ENCODE peak calls at places on chromosome 3, in eight cellular contexts. One of them, this sample, is unnamed. For H3K9me3, the result is how much of the 10 kb centered on the place peaks cover.

GRCh38 chr3:110623571-110623970 is 448.0 kb upstream of the NECTIN3 start:
- DNase-seq in CD4-positive, CD25-positive, alpha-beta regulatory T cell: no peak
- DNase-seq in esophagus squamous epithelium: no peak
- DNase-seq in neuronal stem cell: no peak
- DNase-seq in endothelial cell of umbilical vein: no peak
- DNase-seq in gastrocnemius medialis: no peak
- DNase-seq in upper lobe of right lung: no peak
- DNase-seq in SJSA1: no peak
- DNase-seq in this sample: peak

GRCh38 chr3:74469713-74470112 is 144.7 kb downstream of the CNTN3 start:
- DNase-seq in CD4-positive, CD25-positive, alpha-beta regulatory T cell: no peak
- DNase-seq in esophagus squamous epithelium: no peak
- DNase-seq in neuronal stem cell: no peak
- DNase-seq in endothelial cell of umbilical vein: no peak
- DNase-seq in gastrocnemius medialis: no peak
- DNase-seq in upper lobe of right lung: no peak
- DNase-seq in SJSA1: no peak
- DNase-seq in this sample: no peak

GRCh38 chr3:189307963-189308362 is 136.2 kb downstream of the TPRG1 start:
- DNase-seq in CD4-positive, CD25-positive, alpha-beta regulatory T cell: no peak
- DNase-seq in esophagus squamous epithelium: no peak
- DNase-seq in neuronal stem cell: no peak
- DNase-seq in endothelial cell of umbilical vein: no peak
- DNase-seq in gastrocnemius medialis: no peak
- DNase-seq in upper lobe of right lung: no peak
- DNase-seq in SJSA1: no peak
- DNase-seq in this sample: no peak

GRCh38 chr3:14780927-14781507 is 37.7 kb upstream of the FGD5 start:
- DNase-seq in CD4-positive, CD25-positive, alpha-beta regulatory T cell: no peak
- DNase-seq in esophagus squamous epithelium: no peak
- DNase-seq in neuronal stem cell: peak
- DNase-seq in endothelial cell of umbilical vein: peak
- DNase-seq in gastrocnemius medialis: no peak
- DNase-seq in upper lobe of right lung: peak
- DNase-seq in SJSA1: no peak
- DNase-seq in this sample: peak

GRCh38 chr3:123511726-123512125 is 62.8 kb upstream of the ADCY5 start:
- DNase-seq in CD4-positive, CD25-positive, alpha-beta regulatory T cell: no peak
- DNase-seq in esophagus squamous epithelium: no peak
- DNase-seq in neuronal stem cell: no peak
- DNase-seq in endothelial cell of umbilical vein: no peak
- DNase-seq in gastrocnemius medialis: no peak
- DNase-seq in upper lobe of right lung: no peak
- DNase-seq in SJSA1: no peak
- DNase-seq in this sample: no peak

GRCh38 chr3:119870512-119870911 is 88.6 kb downstream of the NR1I2 start:
- DNase-seq in CD4-positive, CD25-positive, alpha-beta regulatory T cell: no peak
- DNase-seq in esophagus squamous epithelium: no peak
- DNase-seq in neuronal stem cell: no peak
- DNase-seq in endothelial cell of umbilical vein: no peak
- DNase-seq in gastrocnemius medialis: no peak
- DNase-seq in upper lobe of right lung: no peak
- DNase-seq in SJSA1: no peak
- DNase-seq in this sample: no peak

GRCh38 chr3:125585595-125586223 is 9.6 kb downstream of the OSBPL11 start:
- DNase-seq in CD4-positive, CD25-positive, alpha-beta regulatory T cell: peak
- DNase-seq in esophagus squamous epithelium: no peak
- DNase-seq in neuronal stem cell: peak
- DNase-seq in endothelial cell of umbilical vein: peak
- DNase-seq in gastrocnemius medialis: no peak
- DNase-seq in upper lobe of right lung: no peak
- DNase-seq in SJSA1: peak
- DNase-seq in this sample: peak

GRCh38 chr3:58625196-58625595 is 41.4 kb downstream of the FAM3D start:
- DNase-seq in CD4-positive, CD25-positive, alpha-beta regulatory T cell: no peak
- DNase-seq in esophagus squamous epithelium: no peak
- DNase-seq in neuronal stem cell: no peak
- DNase-seq in endothelial cell of umbilical vein: no peak
- DNase-seq in gastrocnemius medialis: no peak
- DNase-seq in upper lobe of right lung: no peak
- DNase-seq in SJSA1: no peak
- DNase-seq in this sample: no peak

GRCh38 chr3:44050867-44051266 is 190.8 kb upstream of the TOPAZ1 start:
- DNase-seq in CD4-positive, CD25-positive, alpha-beta regulatory T cell: no peak
- DNase-seq in esophagus squamous epithelium: no peak
- DNase-seq in neuronal stem cell: no peak
- DNase-seq in endothelial cell of umbilical vein: no peak
- DNase-seq in gastrocnemius medialis: no peak
- DNase-seq in upper lobe of right lung: no peak
- DNase-seq in SJSA1: no peak
- DNase-seq in this sample: no peak

GRCh38 chr3:34213481-34213880 is 415.1 kb downstream of the PDCD6IP start:
- DNase-seq in CD4-positive, CD25-positive, alpha-beta regulatory T cell: no peak
- DNase-seq in esophagus squamous epithelium: no peak
- DNase-seq in neuronal stem cell: no peak
- DNase-seq in endothelial cell of umbilical vein: peak
- DNase-seq in gastrocnemius medialis: no peak
- DNase-seq in upper lobe of right lung: no peak
- DNase-seq in SJSA1: no peak
- DNase-seq in this sample: no peak

GRCh38 chr3:133578548-133579191 is 5.2 kb downstream of the CDV3 start:
- DNase-seq in CD4-positive, CD25-positive, alpha-beta regulatory T cell: no peak
- DNase-seq in esophagus squamous epithelium: no peak
- DNase-seq in neuronal stem cell: no peak
- DNase-seq in endothelial cell of umbilical vein: peak
- DNase-seq in gastrocnemius medialis: no peak
- DNase-seq in upper lobe of right lung: no peak
- DNase-seq in SJSA1: no peak
- DNase-seq in this sample: peak

GRCh38 chr3:33067484-33067883 is 29.5 kb downstream of the GLB1 start:
- DNase-seq in CD4-positive, CD25-positive, alpha-beta regulatory T cell: no peak
- DNase-seq in esophagus squamous epithelium: no peak
- DNase-seq in neuronal stem cell: no peak
- DNase-seq in endothelial cell of umbilical vein: peak
- DNase-seq in gastrocnemius medialis: no peak
- DNase-seq in upper lobe of right lung: no peak
- DNase-seq in SJSA1: no peak
- DNase-seq in this sample: peak

GRCh38 chr3:38136272-38136806 is 588 bp downstream of the ACAA1 start:
- DNase-seq in CD4-positive, CD25-positive, alpha-beta regulatory T cell: peak
- DNase-seq in esophagus squamous epithelium: no peak
- DNase-seq in neuronal stem cell: peak
- DNase-seq in endothelial cell of umbilical vein: no peak
- DNase-seq in gastrocnemius medialis: no peak
- DNase-seq in upper lobe of right lung: no peak
- DNase-seq in SJSA1: no peak
- DNase-seq in this sample: peak

GRCh38 chr3:98824256-98824655 is 61.1 kb downstream of the ST3GAL6 start:
- DNase-seq in CD4-positive, CD25-positive, alpha-beta regulatory T cell: no peak
- DNase-seq in esophagus squamous epithelium: no peak
- DNase-seq in neuronal stem cell: no peak
- DNase-seq in endothelial cell of umbilical vein: no peak
- DNase-seq in gastrocnemius medialis: no peak
- DNase-seq in upper lobe of right lung: no peak
- DNase-seq in SJSA1: no peak
- DNase-seq in this sample: no peak

GRCh38 chr3:33006571-33007286 is 55.3 kb downstream of the CCR4 start:
- DNase-seq in CD4-positive, CD25-positive, alpha-beta regulatory T cell: no peak
- DNase-seq in esophagus squamous epithelium: no peak
- DNase-seq in neuronal stem cell: no peak
- DNase-seq in endothelial cell of umbilical vein: no peak
- DNase-seq in gastrocnemius medialis: no peak
- DNase-seq in upper lobe of right lung: no peak
- DNase-seq in SJSA1: no peak
- DNase-seq in this sample: no peak

GRCh38 chr3:157190242-157190876 is 30.4 kb upstream of the CCNL1 start:
- DNase-seq in CD4-positive, CD25-positive, alpha-beta regulatory T cell: no peak
- DNase-seq in esophagus squamous epithelium: no peak
- DNase-seq in neuronal stem cell: no peak
- DNase-seq in endothelial cell of umbilical vein: no peak
- DNase-seq in gastrocnemius medialis: no peak
- DNase-seq in upper lobe of right lung: no peak
- DNase-seq in SJSA1: no peak
- DNase-seq in this sample: no peak

GRCh38 chr3:157182879-157183278 is 22.9 kb upstream of the CCNL1 start:
- DNase-seq in CD4-positive, CD25-positive, alpha-beta regulatory T cell: no peak
- DNase-seq in esophagus squamous epithelium: no peak
- DNase-seq in neuronal stem cell: no peak
- DNase-seq in endothelial cell of umbilical vein: no peak
- DNase-seq in gastrocnemius medialis: no peak
- DNase-seq in upper lobe of right lung: no peak
- DNase-seq in SJSA1: no peak
- DNase-seq in this sample: no peak

GRCh38 chr3:157188391-157188790 is 28.4 kb upstream of the CCNL1 start:
- DNase-seq in CD4-positive, CD25-positive, alpha-beta regulatory T cell: no peak
- DNase-seq in esophagus squamous epithelium: no peak
- DNase-seq in neuronal stem cell: no peak
- DNase-seq in endothelial cell of umbilical vein: no peak
- DNase-seq in gastrocnemius medialis: no peak
- DNase-seq in upper lobe of right lung: no peak
- DNase-seq in SJSA1: no peak
- DNase-seq in this sample: no peak
- H3K9me3 ChIP-seq in CD4-positive, CD25-positive, alpha-beta regulatory T cell: half or more
- H3K9me3 ChIP-seq in esophagus squamous epithelium: under half
- H3K9me3 ChIP-seq in neuronal stem cell: half or more
- H3K9me3 ChIP-seq in endothelial cell of umbilical vein: under half
- H3K9me3 ChIP-seq in gastrocnemius medialis: under half
- H3K9me3 ChIP-seq in upper lobe of right lung: under half
- H3K9me3 ChIP-seq in SJSA1: under half
- H3K9me3 ChIP-seq in this sample: under half

DNA sequence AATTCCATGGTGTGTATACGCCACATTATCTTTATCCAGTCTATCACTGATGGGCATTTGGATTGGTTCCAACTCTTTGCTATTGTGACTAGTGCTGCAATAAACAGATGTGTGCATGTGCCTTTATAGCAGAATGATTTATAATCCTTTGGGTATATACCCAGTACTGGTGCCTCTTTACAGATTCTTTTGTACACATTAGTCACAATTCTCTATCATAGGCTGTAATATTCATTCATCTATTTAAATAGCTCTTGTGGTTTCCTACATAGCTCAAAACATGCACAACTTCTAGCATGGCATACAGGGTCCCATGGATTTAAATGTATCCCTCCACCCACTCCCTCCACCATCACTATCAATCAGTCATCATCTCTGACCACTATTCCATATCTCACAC is 324.1 kb upstream of the CADM2 start:
- DNase-seq in CD4-positive, CD25-positive, alpha-beta regulatory T cell: no peak
- DNase-seq in esophagus squamous epithelium: no peak
- DNase-seq in neuronal stem cell: no peak
- DNase-seq in endothelial cell of umbilical vein: no peak
- DNase-seq in gastrocnemius medialis: no peak
- DNase-seq in upper lobe of right lung: no peak
- DNase-seq in SJSA1: no peak
- DNase-seq in this sample: no peak
- H3K9me3 ChIP-seq in CD4-positive, CD25-positive, alpha-beta regulatory T cell: under half
- H3K9me3 ChIP-seq in esophagus squamous epithelium: under half
- H3K9me3 ChIP-seq in neuronal stem cell: under half
- H3K9me3 ChIP-seq in endothelial cell of umbilical vein: under half
- H3K9me3 ChIP-seq in gastrocnemius medialis: under half
- H3K9me3 ChIP-seq in upper lobe of right lung: under half
- H3K9me3 ChIP-seq in SJSA1: under half
- H3K9me3 ChIP-seq in this sample: under half

GRCh38 chr3:55858727-55859126 is 371.6 kb upstream of the WNT5A start:
- DNase-seq in CD4-positive, CD25-positive, alpha-beta regulatory T cell: no peak
- DNase-seq in esophagus squamous epithelium: no peak
- DNase-seq in neuronal stem cell: no peak
- DNase-seq in endothelial cell of umbilical vein: no peak
- DNase-seq in gastrocnemius medialis: no peak
- DNase-seq in upper lobe of right lung: no peak
- DNase-seq in SJSA1: no peak
- DNase-seq in this sample: no peak

GRCh38 chr3:55857635-55858034 is 370.5 kb upstream of the WNT5A start:
- DNase-seq in CD4-positive, CD25-positive, alpha-beta regulatory T cell: no peak
- DNase-seq in esophagus squamous epithelium: no peak
- DNase-seq in neuronal stem cell: no peak
- DNase-seq in endothelial cell of umbilical vein: no peak
- DNase-seq in gastrocnemius medialis: no peak
- DNase-seq in upper lobe of right lung: no peak
- DNase-seq in SJSA1: no peak
- DNase-seq in this sample: no peak

GRCh38 chr3:55858302-55858701 is 371.2 kb upstream of the WNT5A start:
- DNase-seq in CD4-positive, CD25-positive, alpha-beta regulatory T cell: no peak
- DNase-seq in esophagus squamous epithelium: no peak
- DNase-seq in neuronal stem cell: no peak
- DNase-seq in endothelial cell of umbilical vein: no peak
- DNase-seq in gastrocnemius medialis: no peak
- DNase-seq in upper lobe of right lung: no peak
- DNase-seq in SJSA1: no peak
- DNase-seq in this sample: no peak

GRCh38 chr3:55852326-55852725 is 365.2 kb upstream of the WNT5A start:
- DNase-seq in CD4-positive, CD25-positive, alpha-beta regulatory T cell: no peak
- DNase-seq in esophagus squamous epithelium: no peak
- DNase-seq in neuronal stem cell: no peak
- DNase-seq in endothelial cell of umbilical vein: no peak
- DNase-seq in gastrocnemius medialis: no peak
- DNase-seq in upper lobe of right lung: no peak
- DNase-seq in SJSA1: no peak
- DNase-seq in this sample: no peak

GRCh38 chr3:55854395-55854994 is 367.4 kb upstream of the WNT5A start:
- DNase-seq in CD4-positive, CD25-positive, alpha-beta regulatory T cell: no peak
- DNase-seq in esophagus squamous epithelium: no peak
- DNase-seq in neuronal stem cell: no peak
- DNase-seq in endothelial cell of umbilical vein: no peak
- DNase-seq in gastrocnemius medialis: no peak
- DNase-seq in upper lobe of right lung: no peak
- DNase-seq in SJSA1: no peak
- DNase-seq in this sample: no peak
- H3K9me3 ChIP-seq in CD4-positive, CD25-positive, alpha-beta regulatory T cell: under half
- H3K9me3 ChIP-seq in esophagus squamous epithelium: under half
- H3K9me3 ChIP-seq in neuronal stem cell: under half
- H3K9me3 ChIP-seq in endothelial cell of umbilical vein: under half
- H3K9me3 ChIP-seq in gastrocnemius medialis: under half
- H3K9me3 ChIP-seq in upper lobe of right lung: under half
- H3K9me3 ChIP-seq in SJSA1: under half
- H3K9me3 ChIP-seq in this sample: under half

DNA sequence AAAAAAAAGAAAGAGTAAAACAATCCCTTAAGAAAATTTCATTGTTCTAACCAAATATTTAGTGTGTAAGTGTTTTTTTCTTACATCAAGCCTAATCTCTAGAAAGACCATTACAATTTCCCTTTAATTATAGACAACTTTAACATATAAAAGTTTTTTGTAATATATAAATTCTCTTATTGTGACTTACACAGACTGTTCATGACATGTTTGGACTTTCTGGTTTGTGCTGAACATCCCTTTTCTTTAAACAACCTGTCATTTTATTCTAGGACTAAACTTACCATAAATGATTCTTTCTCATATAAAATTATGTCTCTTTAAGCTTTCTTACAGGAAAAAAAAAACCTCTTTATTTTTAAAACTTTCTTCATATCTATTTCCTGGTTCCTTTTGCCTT is 13.0 kb upstream of the BTLA start:
- DNase-seq in CD4-positive, CD25-positive, alpha-beta regulatory T cell: no peak
- DNase-seq in esophagus squamous epithelium: no peak
- DNase-seq in neuronal stem cell: peak
- DNase-seq in endothelial cell of umbilical vein: no peak
- DNase-seq in gastrocnemius medialis: no peak
- DNase-seq in upper lobe of right lung: no peak
- DNase-seq in SJSA1: no peak
- DNase-seq in this sample: no peak
- H3K9me3 ChIP-seq in CD4-positive, CD25-positive, alpha-beta regulatory T cell: under half
- H3K9me3 ChIP-seq in esophagus squamous epithelium: under half
- H3K9me3 ChIP-seq in neuronal stem cell: under half
- H3K9me3 ChIP-seq in endothelial cell of umbilical vein: under half
- H3K9me3 ChIP-seq in gastrocnemius medialis: under half
- H3K9me3 ChIP-seq in upper lobe of right lung: under half
- H3K9me3 ChIP-seq in SJSA1: under half
- H3K9me3 ChIP-seq in this sample: under half

GRCh38 chr3:31223278-31223677 is 309.4 kb upstream of the STT3B start:
- DNase-seq in CD4-positive, CD25-positive, alpha-beta regulatory T cell: no peak
- DNase-seq in esophagus squamous epithelium: no peak
- DNase-seq in neuronal stem cell: no peak
- DNase-seq in endothelial cell of umbilical vein: no peak
- DNase-seq in gastrocnemius medialis: no peak
- DNase-seq in upper lobe of right lung: no peak
- DNase-seq in SJSA1: no peak
- DNase-seq in this sample: no peak
- H3K9me3 ChIP-seq in CD4-positive, CD25-positive, alpha-beta regulatory T cell: under half
- H3K9me3 ChIP-seq in esophagus squamous epithelium: under half
- H3K9me3 ChIP-seq in neuronal stem cell: under half
- H3K9me3 ChIP-seq in endothelial cell of umbilical vein: under half
- H3K9me3 ChIP-seq in gastrocnemius medialis: under half
- H3K9me3 ChIP-seq in upper lobe of right lung: under half
- H3K9me3 ChIP-seq in SJSA1: under half
- H3K9me3 ChIP-seq in this sample: under half

This sample was measured in GM23248.